ENCODE peak calls at places on chromosome 13, in four cellular contexts. F, G, M and A are unnamed samples. For H3K9me3, the result is how much of the 10 kb centered on the place peaks cover.

GRCh38 chr13:72638059-72638815 is 89.2 kb downstream of the MZT1 start:
- DNase-seq in M (no peak), F (no peak), G (no peak), A (no peak)

GRCh38 chr13:46334423-46334822 is 52.6 kb downstream of the RUBCNL start:
- DNase-seq in M (no peak), G (no peak), F (no peak), A (no peak)

GRCh38 chr13:40120288-40120687 is 464.8 kb downstream of the COG6 start:
- DNase-seq in M (no peak), G (no peak), F (no peak), A (no peak)

GRCh38 chr13:71240906-71241305 is 626.1 kb downstream of the DACH1 start:
- DNase-seq in F (no peak), M (no peak), G (no peak), A (no peak)

GRCh38 chr13:102774596-102775375 is 1.2 kb upstream of the TEX30 start:
- DNase-seq in G (no peak), F (no peak), M (no peak), A (no peak)

GRCh38 chr13:80361883-80362327 is 21.0 kb upstream of the SPRY2 start:
- DNase-seq in G (no peak), M (no peak), F (no peak), A (no peak)

GRCh38 chr13:50892162-50892944 is 17.2 kb upstream of the RNASEH2B start:
- DNase-seq in G (no peak), M (no peak), F (no peak), A (peak)

GRCh38 chr13:43611631-43612416 is 174.9 kb downstream of the ENOX1 start:
- DNase-seq in M (no peak), G (no peak), F (no peak), A (no peak)

GRCh38 chr13:53255795-53256194 is 227.2 kb downstream of the OLFM4 start:
- DNase-seq in F (no peak), G (no peak), M (no peak), A (no peak)

GRCh38 chr13:36979361-36980040 is 19.6 kb downstream of the ALG5 start:
- DNase-seq in G (no peak), F (no peak), M (no peak), A (no peak)

GRCh38 chr13:24630851-24631341 is 49.3 kb upstream of the ATP12A start:
- DNase-seq in M (no peak), F (no peak), G (no peak), A (no peak)

GRCh38 chr13:69755101-69755500 is 352.5 kb upstream of the ATXN8OS start:
- DNase-seq in M (no peak), G (no peak), F (no peak), A (no peak)

GRCh38 chr13:111970501-111971155 is 96.3 kb upstream of the SOX1 start:
- DNase-seq in G (no peak), M (no peak), F (no peak), A (no peak)

GRCh38 chr13:111177081-111177711 is 62.1 kb downstream of the ARHGEF7 start:
- DNase-seq in F (no peak), G (no peak), M (peak), A (peak)

GRCh38 chr13:71396149-71396548 is 470.9 kb downstream of the DACH1 start:
- DNase-seq in F (no peak), M (no peak), G (no peak), A (no peak)

GRCh38 chr13:29111446-29111845 is 291.3 kb downstream of the MTUS2 start:
- DNase-seq in G (no peak), M (no peak), F (no peak), A (no peak)

GRCh38 chr13:28576037-28576436 is 81.1 kb upstream of the FLT1 start:
- DNase-seq in G (no peak), F (no peak), M (no peak), A (no peak)

GRCh38 chr13:101552797-101553196 is 100.3 kb downstream of the ITGBL1 start:
- DNase-seq in G (no peak), M (no peak), F (no peak), A (no peak)

GRCh38 chr13:71290963-71291937 is 575.8 kb downstream of the DACH1 start:
- DNase-seq in M (peak), G (peak), F (no peak), A (peak)

GRCh38 chr13:73519720-73520119 is 460.9 kb downstream of the KLF5 start:
- DNase-seq in G (no peak), F (no peak), M (no peak), A (no peak)

GRCh38 chr13:40673061-40673397 is 6.6 kb upstream of the FOXO1 start:
- DNase-seq in M (no peak), G (no peak), F (no peak), A (no peak)

GRCh38 chr13:44196186-44196751 is 177.4 kb upstream of the SERP2 start:
- DNase-seq in M (no peak), F (no peak), G (no peak), A (no peak)

GRCh38 chr13:77443511-77443910 is 92.0 kb upstream of the SCEL start:
- DNase-seq in F (no peak), M (no peak), G (no peak), A (no peak)

GRCh38 chr13:60211548-60211947 is 47.8 kb upstream of the DIAPH3 start:
- DNase-seq in M (no peak), G (no peak), F (no peak), A (no peak)
- TF ChIP-seq CTCF in M (no peak), G (no peak), F (no peak), A (no peak)

GRCh38 chr13:49690133-49690989 is 925 bp downstream of the EBPL start:
- DNase-seq in G (peak), M (no peak), F (no peak), A (no peak)
- H3K27ac ChIP-seq in G (peak), M (peak), F (peak), A (no peak)

DNA sequence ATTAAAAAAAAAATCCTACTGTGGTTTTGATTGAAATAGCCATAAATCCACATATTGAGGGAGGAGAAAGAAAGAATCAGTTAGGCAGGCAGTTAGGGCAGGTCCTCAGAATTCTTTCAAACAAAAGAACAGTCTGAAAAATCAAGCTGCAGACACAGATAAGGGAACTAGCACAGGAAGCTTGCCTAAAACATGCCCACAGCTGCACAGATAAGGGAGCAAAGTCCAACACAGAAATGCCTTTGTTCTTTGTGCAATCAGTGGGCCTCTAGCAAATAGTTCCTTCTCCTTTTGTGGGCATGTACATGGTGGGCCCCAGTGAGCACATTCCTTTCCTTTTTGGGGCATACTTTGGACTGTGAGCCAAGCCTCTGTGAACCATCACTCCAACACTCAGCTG is 42.7 kb downstream of the UTP14C start:
- DNase-seq in G (no peak), M (no peak), F (no peak), A (no peak)
- H3K9me3 ChIP-seq in G (under half), M (under half), F (half or more), A (under half)

GRCh38 chr13:94192576-94192975 is 286.9 kb downstream of the DCT start:
- DNase-seq in G (no peak), F (no peak), M (no peak), A (no peak)
- TF ChIP-seq CTCF in G (no peak), F (peak), M (peak), A (no peak)

GRCh38 chr13:105168295-105168694 is 1367.2 kb downstream of the EFNB2 start:
- DNase-seq in G (no peak), M (no peak), F (no peak), A (no peak)
- H3K27ac ChIP-seq in G (no peak), M (no peak), F (no peak), A (no peak)

DNA sequence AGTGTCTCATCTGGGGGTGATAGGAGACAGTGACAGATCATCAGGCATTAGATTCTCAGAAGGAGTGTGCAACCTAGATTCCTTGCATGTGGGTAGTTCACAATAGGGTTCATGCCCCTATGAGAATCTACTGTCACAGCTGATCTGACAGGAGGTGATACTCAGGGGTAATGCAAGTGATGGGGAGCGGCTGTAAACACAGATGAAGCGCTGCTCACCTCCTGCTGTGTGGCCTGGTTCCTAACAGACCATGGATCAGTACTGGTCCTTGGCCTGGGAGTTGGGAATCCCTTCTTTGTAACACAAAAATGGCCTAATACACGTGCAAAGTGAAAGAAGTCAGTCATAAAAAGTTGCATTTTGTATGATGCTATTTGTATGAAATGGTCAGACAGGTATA is 107.6 kb upstream of the TUBA3C start:
- DNase-seq in M (no peak), G (no peak), F (no peak), A (no peak)
- H3K9me3 ChIP-seq in M (under half), G (under half), F (under half), A (under half)

DNA sequence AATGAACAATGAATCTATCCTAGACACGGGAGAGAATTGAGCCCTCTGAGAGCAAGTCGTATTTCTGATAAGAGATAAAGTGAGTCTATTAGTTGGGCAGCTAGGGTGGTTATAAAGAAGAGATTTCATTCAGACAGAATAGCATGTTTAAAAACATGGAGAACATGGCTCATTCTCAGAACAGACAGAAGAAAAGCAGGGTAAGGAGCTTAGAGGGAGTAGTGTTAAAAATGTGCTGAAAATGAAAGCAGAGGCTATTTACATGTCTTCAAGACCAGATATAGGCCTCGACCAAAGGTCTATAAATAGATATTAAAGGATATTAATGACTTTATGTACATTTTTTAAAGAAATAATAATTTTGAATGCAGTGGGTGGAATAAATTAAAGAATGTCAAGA is 149.5 kb downstream of the SLITRK1 start:
- DNase-seq in M (no peak), F (no peak), G (no peak), A (no peak)
- TF ChIP-seq CTCF in M (no peak), F (no peak), G (no peak), A (no peak)

GRCh38 chr13:48411281-48412099 is 1.4 kb downstream of the LPAR6 start:
- DNase-seq in M (no peak), F (no peak), G (no peak), A (peak)
- H3K27ac ChIP-seq in M (peak), F (peak), G (peak), A (peak)

GRCh38 chr13:19056984-19057490 is 124.6 kb downstream of the TUBA3C start:
- DNase-seq in F (no peak), G (no peak), M (no peak), A (no peak)
- H3K9me3 ChIP-seq in F (under half), G (under half), M (under half), A (under half)